ENCODE peak calls at places on chromosomes 12 and 14, in nine cellular contexts. One of them, this sample, is unnamed.

GRCh38 chr12:96078281-96078761 is 42.9 kb upstream of the LTA4H start:
- DNase-seq in iPS DF 19.7: no peak
- DNase-seq in glomerular endothelial cell: no peak
- DNase-seq in NCI-H1092: no peak
- DNase-seq in effector CD4-positive, alpha-beta T cell: no peak
- DNase-seq in B cell: no peak
- DNase-seq in CD4-positive, alpha-beta T cell: no peak
- DNase-seq in stimulated activated CD4-positive, alpha-beta T cell treated with anti-CD3 and anti-CD28 coated beads, Interleukin-1b, Interleukin-23, amount 100 ng/mL, for 24 hours: no peak
- DNase-seq in activated CD4-positive, alpha-beta T cell treated with anti-CD3 and anti-CD28 coated beads for 24 hours: no peak
- DNase-seq in this sample: no peak

GRCh38 chr14:83734431-83734830 is 1795.5 kb upstream of the FLRT2 start:
- DNase-seq in iPS DF 19.7: no peak
- DNase-seq in glomerular endothelial cell: no peak
- DNase-seq in NCI-H1092: no peak
- DNase-seq in effector CD4-positive, alpha-beta T cell: no peak
- DNase-seq in B cell: no peak
- DNase-seq in CD4-positive, alpha-beta T cell: no peak
- DNase-seq in stimulated activated CD4-positive, alpha-beta T cell treated with anti-CD3 and anti-CD28 coated beads, Interleukin-1b, Interleukin-23, amount 100 ng/mL, for 24 hours: no peak
- DNase-seq in activated CD4-positive, alpha-beta T cell treated with anti-CD3 and anti-CD28 coated beads for 24 hours: no peak
- DNase-seq in this sample: no peak

GRCh38 chr12:121792607-121793500 is 634 bp downstream of the RHOF start:
- DNase-seq in iPS DF 19.7: no peak
- DNase-seq in glomerular endothelial cell: no peak
- DNase-seq in NCI-H1092: no peak
- DNase-seq in effector CD4-positive, alpha-beta T cell: peak; percentile 44
- DNase-seq in B cell: peak; percentile 81
- DNase-seq in CD4-positive, alpha-beta T cell: peak; percentile 49
- DNase-seq in stimulated activated CD4-positive, alpha-beta T cell treated with anti-CD3 and anti-CD28 coated beads, Interleukin-1b, Interleukin-23, amount 100 ng/mL, for 24 hours: no peak
- DNase-seq in activated CD4-positive, alpha-beta T cell treated with anti-CD3 and anti-CD28 coated beads for 24 hours: no peak
- DNase-seq in this sample: peak; percentile 69

GRCh38 chr12:10722905-10723866 is at the start of gene YBX3:
- DNase-seq in iPS DF 19.7: peak; percentile 20
- DNase-seq in glomerular endothelial cell: no peak
- DNase-seq in NCI-H1092: no peak
- DNase-seq in effector CD4-positive, alpha-beta T cell: no peak
- DNase-seq in B cell: peak; percentile 64
- DNase-seq in CD4-positive, alpha-beta T cell: peak; percentile 8
- DNase-seq in stimulated activated CD4-positive, alpha-beta T cell treated with anti-CD3 and anti-CD28 coated beads, Interleukin-1b, Interleukin-23, amount 100 ng/mL, for 24 hours: peak; percentile 48
- DNase-seq in activated CD4-positive, alpha-beta T cell treated with anti-CD3 and anti-CD28 coated beads for 24 hours: peak; percentile 38
- DNase-seq in this sample: peak; percentile 90

GRCh38 chr12:43233861-43234260 is 318.1 kb downstream of the ADAMTS20 start:
- DNase-seq in iPS DF 19.7: no peak
- DNase-seq in glomerular endothelial cell: no peak
- DNase-seq in NCI-H1092: no peak
- DNase-seq in effector CD4-positive, alpha-beta T cell: no peak
- DNase-seq in B cell: no peak
- DNase-seq in CD4-positive, alpha-beta T cell: no peak
- DNase-seq in stimulated activated CD4-positive, alpha-beta T cell treated with anti-CD3 and anti-CD28 coated beads, Interleukin-1b, Interleukin-23, amount 100 ng/mL, for 24 hours: no peak
- DNase-seq in activated CD4-positive, alpha-beta T cell treated with anti-CD3 and anti-CD28 coated beads for 24 hours: no peak
- DNase-seq in this sample: peak; percentile 14

GRCh38 chr12:24770851-24771250 is 178.1 kb downstream of the BCAT1 start:
- DNase-seq in iPS DF 19.7: no peak
- DNase-seq in glomerular endothelial cell: no peak
- DNase-seq in NCI-H1092: no peak
- DNase-seq in effector CD4-positive, alpha-beta T cell: no peak
- DNase-seq in B cell: no peak
- DNase-seq in CD4-positive, alpha-beta T cell: no peak
- DNase-seq in stimulated activated CD4-positive, alpha-beta T cell treated with anti-CD3 and anti-CD28 coated beads, Interleukin-1b, Interleukin-23, amount 100 ng/mL, for 24 hours: no peak
- DNase-seq in activated CD4-positive, alpha-beta T cell treated with anti-CD3 and anti-CD28 coated beads for 24 hours: no peak
- DNase-seq in this sample: no peak

GRCh38 chr14:92968291-92969020 is 45.5 kb downstream of the CHGA start:
- DNase-seq in iPS DF 19.7: no peak
- DNase-seq in glomerular endothelial cell: no peak
- DNase-seq in NCI-H1092: no peak
- DNase-seq in effector CD4-positive, alpha-beta T cell: no peak
- DNase-seq in B cell: no peak
- DNase-seq in CD4-positive, alpha-beta T cell: no peak
- DNase-seq in stimulated activated CD4-positive, alpha-beta T cell treated with anti-CD3 and anti-CD28 coated beads, Interleukin-1b, Interleukin-23, amount 100 ng/mL, for 24 hours: no peak
- DNase-seq in activated CD4-positive, alpha-beta T cell treated with anti-CD3 and anti-CD28 coated beads for 24 hours: no peak
- DNase-seq in this sample: no peak

GRCh38 chr12:74641262-74641661 is 103.6 kb downstream of the ATXN7L3B start:
- DNase-seq in iPS DF 19.7: no peak
- DNase-seq in glomerular endothelial cell: no peak
- DNase-seq in NCI-H1092: no peak
- DNase-seq in effector CD4-positive, alpha-beta T cell: no peak
- DNase-seq in B cell: no peak
- DNase-seq in CD4-positive, alpha-beta T cell: no peak
- DNase-seq in stimulated activated CD4-positive, alpha-beta T cell treated with anti-CD3 and anti-CD28 coated beads, Interleukin-1b, Interleukin-23, amount 100 ng/mL, for 24 hours: no peak
- DNase-seq in activated CD4-positive, alpha-beta T cell treated with anti-CD3 and anti-CD28 coated beads for 24 hours: no peak
- DNase-seq in this sample: no peak

GRCh38 chr14:70709726-70710382 is 68.1 kb downstream of the TTC9 start:
- DNase-seq in iPS DF 19.7: no peak
- DNase-seq in glomerular endothelial cell: no peak
- DNase-seq in NCI-H1092: peak; percentile 91
- DNase-seq in effector CD4-positive, alpha-beta T cell: no peak
- DNase-seq in B cell: no peak
- DNase-seq in CD4-positive, alpha-beta T cell: no peak
- DNase-seq in stimulated activated CD4-positive, alpha-beta T cell treated with anti-CD3 and anti-CD28 coated beads, Interleukin-1b, Interleukin-23, amount 100 ng/mL, for 24 hours: no peak
- DNase-seq in activated CD4-positive, alpha-beta T cell treated with anti-CD3 and anti-CD28 coated beads for 24 hours: no peak
- DNase-seq in this sample: no peak

GRCh38 chr12:97229036-97229435 is 233.6 kb upstream of the RMST start:
- DNase-seq in iPS DF 19.7: no peak
- DNase-seq in glomerular endothelial cell: no peak
- DNase-seq in NCI-H1092: peak; percentile 93
- DNase-seq in effector CD4-positive, alpha-beta T cell: no peak
- DNase-seq in B cell: no peak
- DNase-seq in CD4-positive, alpha-beta T cell: no peak
- DNase-seq in stimulated activated CD4-positive, alpha-beta T cell treated with anti-CD3 and anti-CD28 coated beads, Interleukin-1b, Interleukin-23, amount 100 ng/mL, for 24 hours: no peak
- DNase-seq in activated CD4-positive, alpha-beta T cell treated with anti-CD3 and anti-CD28 coated beads for 24 hours: no peak
- DNase-seq in this sample: no peak

GRCh38 chr12:32183646-32184045 is 77.0 kb downstream of the BICD1 start:
- DNase-seq in iPS DF 19.7: no peak
- DNase-seq in glomerular endothelial cell: no peak
- DNase-seq in NCI-H1092: no peak
- DNase-seq in effector CD4-positive, alpha-beta T cell: no peak
- DNase-seq in B cell: no peak
- DNase-seq in CD4-positive, alpha-beta T cell: no peak
- DNase-seq in stimulated activated CD4-positive, alpha-beta T cell treated with anti-CD3 and anti-CD28 coated beads, Interleukin-1b, Interleukin-23, amount 100 ng/mL, for 24 hours: no peak
- DNase-seq in activated CD4-positive, alpha-beta T cell treated with anti-CD3 and anti-CD28 coated beads for 24 hours: no peak
- DNase-seq in this sample: peak; percentile 71

GRCh38 chr12:29769162-29769820 is 14.5 kb downstream of the TMTC1 start:
- DNase-seq in iPS DF 19.7: no peak
- DNase-seq in glomerular endothelial cell: no peak
- DNase-seq in NCI-H1092: no peak
- DNase-seq in effector CD4-positive, alpha-beta T cell: no peak
- DNase-seq in B cell: no peak
- DNase-seq in CD4-positive, alpha-beta T cell: no peak
- DNase-seq in stimulated activated CD4-positive, alpha-beta T cell treated with anti-CD3 and anti-CD28 coated beads, Interleukin-1b, Interleukin-23, amount 100 ng/mL, for 24 hours: no peak
- DNase-seq in activated CD4-positive, alpha-beta T cell treated with anti-CD3 and anti-CD28 coated beads for 24 hours: no peak
- DNase-seq in this sample: no peak

GRCh38 chr12:132222096-132222807 is 78.0 kb downstream of the NOC4L start:
- DNase-seq in iPS DF 19.7: no peak
- DNase-seq in glomerular endothelial cell: no peak
- DNase-seq in NCI-H1092: no peak
- DNase-seq in effector CD4-positive, alpha-beta T cell: peak; percentile 19
- DNase-seq in B cell: peak; percentile 82
- DNase-seq in CD4-positive, alpha-beta T cell: peak; percentile 36
- DNase-seq in stimulated activated CD4-positive, alpha-beta T cell treated with anti-CD3 and anti-CD28 coated beads, Interleukin-1b, Interleukin-23, amount 100 ng/mL, for 24 hours: no peak
- DNase-seq in activated CD4-positive, alpha-beta T cell treated with anti-CD3 and anti-CD28 coated beads for 24 hours: no peak
- DNase-seq in this sample: peak; percentile 31

GRCh38 chr12:10223208-10223607 is 10.5 kb downstream of the GABARAPL1 start:
- DNase-seq in iPS DF 19.7: no peak
- DNase-seq in glomerular endothelial cell: no peak
- DNase-seq in NCI-H1092: no peak
- DNase-seq in effector CD4-positive, alpha-beta T cell: no peak
- DNase-seq in B cell: no peak
- DNase-seq in CD4-positive, alpha-beta T cell: no peak
- DNase-seq in stimulated activated CD4-positive, alpha-beta T cell treated with anti-CD3 and anti-CD28 coated beads, Interleukin-1b, Interleukin-23, amount 100 ng/mL, for 24 hours: no peak
- DNase-seq in activated CD4-positive, alpha-beta T cell treated with anti-CD3 and anti-CD28 coated beads for 24 hours: no peak
- DNase-seq in this sample: no peak

GRCh38 chr12:51349026-51349425 is 2.5 kb upstream of the CELA1 start:
- DNase-seq in iPS DF 19.7: no peak
- DNase-seq in glomerular endothelial cell: no peak
- DNase-seq in NCI-H1092: no peak
- DNase-seq in effector CD4-positive, alpha-beta T cell: no peak
- DNase-seq in B cell: no peak
- DNase-seq in CD4-positive, alpha-beta T cell: no peak
- DNase-seq in stimulated activated CD4-positive, alpha-beta T cell treated with anti-CD3 and anti-CD28 coated beads, Interleukin-1b, Interleukin-23, amount 100 ng/mL, for 24 hours: no peak
- DNase-seq in activated CD4-positive, alpha-beta T cell treated with anti-CD3 and anti-CD28 coated beads for 24 hours: no peak
- DNase-seq in this sample: no peak

GRCh38 chr12:108099778-108100177 is 29.3 kb upstream of the WSCD2 start:
- DNase-seq in iPS DF 19.7: no peak
- DNase-seq in glomerular endothelial cell: no peak
- DNase-seq in NCI-H1092: no peak
- DNase-seq in effector CD4-positive, alpha-beta T cell: no peak
- DNase-seq in B cell: no peak
- DNase-seq in CD4-positive, alpha-beta T cell: no peak
- DNase-seq in stimulated activated CD4-positive, alpha-beta T cell treated with anti-CD3 and anti-CD28 coated beads, Interleukin-1b, Interleukin-23, amount 100 ng/mL, for 24 hours: no peak
- DNase-seq in activated CD4-positive, alpha-beta T cell treated with anti-CD3 and anti-CD28 coated beads for 24 hours: no peak
- DNase-seq in this sample: no peak

GRCh38 chr14:26984318-26985177 is 386.7 kb upstream of the NOVA1 start:
- DNase-seq in iPS DF 19.7: peak; percentile 28
- DNase-seq in glomerular endothelial cell: peak; percentile 64
- DNase-seq in NCI-H1092: peak; percentile 80
- DNase-seq in effector CD4-positive, alpha-beta T cell: no peak
- DNase-seq in B cell: peak; percentile 1
- DNase-seq in CD4-positive, alpha-beta T cell: no peak
- DNase-seq in stimulated activated CD4-positive, alpha-beta T cell treated with anti-CD3 and anti-CD28 coated beads, Interleukin-1b, Interleukin-23, amount 100 ng/mL, for 24 hours: peak; percentile 4
- DNase-seq in activated CD4-positive, alpha-beta T cell treated with anti-CD3 and anti-CD28 coated beads for 24 hours: no peak
- DNase-seq in this sample: peak; percentile 63

GRCh38 chr14:86015511-86015910 is 485.6 kb downstream of the FLRT2 start:
- DNase-seq in iPS DF 19.7: no peak
- DNase-seq in glomerular endothelial cell: no peak
- DNase-seq in NCI-H1092: no peak
- DNase-seq in effector CD4-positive, alpha-beta T cell: no peak
- DNase-seq in B cell: no peak
- DNase-seq in CD4-positive, alpha-beta T cell: no peak
- DNase-seq in stimulated activated CD4-positive, alpha-beta T cell treated with anti-CD3 and anti-CD28 coated beads, Interleukin-1b, Interleukin-23, amount 100 ng/mL, for 24 hours: no peak
- DNase-seq in activated CD4-positive, alpha-beta T cell treated with anti-CD3 and anti-CD28 coated beads for 24 hours: no peak
- DNase-seq in this sample: no peak

GRCh38 chr12:98416845-98417244 is 98.5 kb upstream of the TMPO start:
- DNase-seq in iPS DF 19.7: no peak
- DNase-seq in glomerular endothelial cell: no peak
- DNase-seq in NCI-H1092: no peak
- DNase-seq in effector CD4-positive, alpha-beta T cell: no peak
- DNase-seq in B cell: no peak
- DNase-seq in CD4-positive, alpha-beta T cell: no peak
- DNase-seq in stimulated activated CD4-positive, alpha-beta T cell treated with anti-CD3 and anti-CD28 coated beads, Interleukin-1b, Interleukin-23, amount 100 ng/mL, for 24 hours: no peak
- DNase-seq in activated CD4-positive, alpha-beta T cell treated with anti-CD3 and anti-CD28 coated beads for 24 hours: no peak
- DNase-seq in this sample: no peak

GRCh38 chr12:25052191-25053020 is 103.5 kb upstream of the BCAT1 start:
- DNase-seq in iPS DF 19.7: no peak
- DNase-seq in glomerular endothelial cell: no peak
- DNase-seq in NCI-H1092: no peak
- DNase-seq in effector CD4-positive, alpha-beta T cell: peak; percentile 39
- DNase-seq in B cell: peak; percentile 85
- DNase-seq in CD4-positive, alpha-beta T cell: peak; percentile 56
- DNase-seq in stimulated activated CD4-positive, alpha-beta T cell treated with anti-CD3 and anti-CD28 coated beads, Interleukin-1b, Interleukin-23, amount 100 ng/mL, for 24 hours: no peak
- DNase-seq in activated CD4-positive, alpha-beta T cell treated with anti-CD3 and anti-CD28 coated beads for 24 hours: no peak
- DNase-seq in this sample: no peak

GRCh38 chr12:119988440-119988787 is 622 bp upstream of the BICDL1 start:
- DNase-seq in iPS DF 19.7: no peak
- DNase-seq in glomerular endothelial cell: no peak
- DNase-seq in NCI-H1092: no peak
- DNase-seq in effector CD4-positive, alpha-beta T cell: no peak
- DNase-seq in B cell: no peak
- DNase-seq in CD4-positive, alpha-beta T cell: no peak
- DNase-seq in stimulated activated CD4-positive, alpha-beta T cell treated with anti-CD3 and anti-CD28 coated beads, Interleukin-1b, Interleukin-23, amount 100 ng/mL, for 24 hours: no peak
- DNase-seq in activated CD4-positive, alpha-beta T cell treated with anti-CD3 and anti-CD28 coated beads for 24 hours: no peak
- DNase-seq in this sample: no peak

GRCh38 chr12:6161124-6161882 is 36.8 kb upstream of the VWF start:
- DNase-seq in iPS DF 19.7: no peak
- DNase-seq in glomerular endothelial cell: peak; percentile 88
- DNase-seq in NCI-H1092: no peak
- DNase-seq in effector CD4-positive, alpha-beta T cell: no peak
- DNase-seq in B cell: no peak
- DNase-seq in CD4-positive, alpha-beta T cell: no peak
- DNase-seq in stimulated activated CD4-positive, alpha-beta T cell treated with anti-CD3 and anti-CD28 coated beads, Interleukin-1b, Interleukin-23, amount 100 ng/mL, for 24 hours: no peak
- DNase-seq in activated CD4-positive, alpha-beta T cell treated with anti-CD3 and anti-CD28 coated beads for 24 hours: no peak
- DNase-seq in this sample: no peak

GRCh38 chr14:102215071-102215470 is 75.4 kb downstream of the WDR20 start:
- DNase-seq in iPS DF 19.7: no peak
- DNase-seq in glomerular endothelial cell: no peak
- DNase-seq in NCI-H1092: peak; percentile 53
- DNase-seq in effector CD4-positive, alpha-beta T cell: no peak
- DNase-seq in B cell: no peak
- DNase-seq in CD4-positive, alpha-beta T cell: no peak
- DNase-seq in stimulated activated CD4-positive, alpha-beta T cell treated with anti-CD3 and anti-CD28 coated beads, Interleukin-1b, Interleukin-23, amount 100 ng/mL, for 24 hours: no peak
- DNase-seq in activated CD4-positive, alpha-beta T cell treated with anti-CD3 and anti-CD28 coated beads for 24 hours: no peak
- DNase-seq in this sample: no peak

This sample was measured in HAP-1.